ENCODE peak calls at places on chromosomes 5 and 9, in four cellular contexts. Q is naive thymus-derived CD4-positive, alpha-beta T cell; R is EL; D is effector CD4-positive, alpha-beta T cell. U is an unnamed sample.

GRCh38 chr5:123046222-123046621 is 9.7 kb upstream of the PPIC start:
- DNase-seq in R (no peak), D (no peak), Q (no peak), U (no peak)

GRCh38 chr9:122392284-122392683 is 21.5 kb downstream of the PTGS1 start:
- DNase-seq in D (no peak), Q (no peak), R (no peak), U (no peak)

GRCh38 chr5:39100851-39101396 is 26.7 kb upstream of the RICTOR start:
- DNase-seq in D (no peak), R (peak; percentile 97), Q (no peak), U (no peak)

GRCh38 chr5:174245506-174245905 is 200.0 kb downstream of the NSG2 start:
- DNase-seq in R (peak; percentile 8), Q (no peak), D (no peak), U (no peak)

GRCh38 chr5:81097733-81098132 is 135.4 kb upstream of the CKMT2 start:
- DNase-seq in R (peak; percentile 5), D (no peak), Q (no peak), U (no peak)

GRCh38 chr9:75108571-75108970 is 20.3 kb downstream of the OSTF1 start:
- DNase-seq in D (no peak), R (peak; percentile 83), Q (no peak), U (no peak)

GRCh38 chr9:116331241-116331640 is 177.7 kb downstream of the PAPPA start:
- DNase-seq in Q (no peak), D (no peak), R (no peak), U (no peak)

GRCh38 chr9:105418588-105419108 is 29.2 kb upstream of the FSD1L start:
- DNase-seq in D (no peak), R (no peak), Q (no peak), U (no peak)

GRCh38 chr5:172885594-172886340 is 51.7 kb downstream of the ERGIC1 start:
- DNase-seq in Q (no peak), D (no peak), R (no peak), U (no peak)

GRCh38 chr9:20356392-20357206 is 265.7 kb downstream of the MLLT3 start:
- DNase-seq in D (peak; percentile 27), R (peak; percentile 86), Q (peak; percentile 57), U (peak; percentile 63)

GRCh38 chr5:42514759-42515158 is 91.5 kb downstream of the GHR start:
- DNase-seq in D (no peak), Q (no peak), R (no peak), U (no peak)

GRCh38 chr5:173887610-173888472 is at the start of gene CPEB4:
- DNase-seq in R (peak; percentile 100), Q (peak; percentile 97), D (peak; percentile 93), U (peak; percentile 97)

GRCh38 chr9:85425153-85425611 is 316.6 kb downstream of the AGTPBP1 start:
- DNase-seq in R (peak; percentile 48), Q (no peak), D (no peak), U (peak; percentile 62)

GRCh38 chr5:74434124-74434899 is 206.2 kb downstream of the ENC1 start:
- DNase-seq in D (no peak), R (no peak), Q (no peak), U (no peak)

GRCh38 chr5:178323541-178323865 is 90.9 kb upstream of the PHYKPL start:
- DNase-seq in D (no peak), Q (no peak), R (no peak), U (no peak)